ENCODE peak calls at places on chromosomes 16 and 17, in ten cellular contexts. V, U, S, F, M, J, P, B, L and K are unnamed samples.

GRCh38 chr16:52914428-52914827 is 138.3 kb downstream of the CHD9NB start:
- DNase-seq in P (no peak), V (no peak), F (no peak), S (no peak), L (no peak), J (no peak), U (no peak), M (no peak), B (no peak), K (no peak)

GRCh38 chr16:20901441-20902112 is 1.0 kb downstream of the LYRM1 start:
- DNase-seq in J (peak; percentile 51), S (no peak), B (peak; percentile 76), V (peak; percentile 57), P (no peak), L (peak; percentile 67), M (peak; percentile 91), F (peak; percentile 42), U (no peak), K (peak; percentile 61)

GRCh38 chr17:78990349-78991016 is 10.8 kb upstream of the LGALS3BP start:
- DNase-seq in M (no peak), J (no peak), L (no peak), B (no peak), S (no peak), F (no peak), V (no peak), U (no peak), P (no peak), K (no peak)

GRCh38 chr17:60304502-60304901 is 87.4 kb downstream of the USP32 start:
- DNase-seq in V (no peak), F (no peak), B (no peak), L (no peak), S (no peak), J (no peak), P (no peak), M (no peak), U (no peak), K (no peak)

GRCh38 chr17:20988896-20989295 is 53.9 kb downstream of the USP22 start:
- DNase-seq in S (no peak), L (no peak), U (no peak), B (no peak), M (no peak), P (no peak), V (no peak), F (no peak), J (no peak), K (no peak)

GRCh38 chr16:57624806-57625500 is 3.5 kb upstream of the ADGRG1 start:
- DNase-seq in F (no peak), L (no peak), J (no peak), U (no peak), B (no peak), M (no peak), P (no peak), V (no peak), S (no peak), K (no peak)

GRCh38 chr16:24853830-24854229 is 8.1 kb downstream of the SLC5A11 start:
- DNase-seq in S (no peak), V (peak; percentile 80), L (no peak), M (peak; percentile 20), U (peak; percentile 42), F (no peak), J (peak; percentile 49), P (no peak), B (peak; percentile 50), K (peak; percentile 70)

GRCh38 chr16:60041671-60042070 is 1307.6 kb upstream of the GOT2 start:
- DNase-seq in B (no peak), M (no peak), S (no peak), L (no peak), J (no peak), F (no peak), U (no peak), P (no peak), V (no peak), K (no peak)

GRCh38 chr16:76386784-76387183 is 109.6 kb downstream of the CNTNAP4 start:
- DNase-seq in V (no peak), F (no peak), L (no peak), M (no peak), U (no peak), S (no peak), P (no peak), J (no peak), B (no peak), K (no peak)